ENCODE peak calls at places on chromosomes 5 and 9, in five cellular contexts. Y is CD4-positive, alpha-beta memory T cell; H is hepatic stellate cell; T is iPS-NIHi11; Z is mesothelial cell of epicardium. J is an unnamed sample.

GRCh38 chr5:168263108-168263507 is 28.3 kb upstream of the WWC1 start:
- DNase-seq in Y (no peak), H (no peak), T (no peak), Z (no peak), J (no peak)

GRCh38 chr9:35237303-35237702 is 75.5 kb downstream of the UNC13B start:
- DNase-seq in Y (no peak), H (no peak), T (no peak), Z (no peak), J (no peak)

GRCh38 chr5:33153373-33153772 is 287.4 kb upstream of the TARS1 start:
- DNase-seq in Y (no peak), H (no peak), T (no peak), Z (no peak), J (no peak)

GRCh38 chr5:8840237-8840636 is 705.6 kb downstream of the SEMA5A start:
- DNase-seq in Y (no peak), H (no peak), T (no peak), Z (no peak), J (no peak)

GRCh38 chr9:96294146-96294545 is 7.8 kb downstream of the HSD17B3 start:
- DNase-seq in Y (no peak), H (no peak), T (no peak), Z (no peak), J (no peak)

GRCh38 chr5:88938488-88938887 is 55.5 kb upstream of the MEF2C start:
- DNase-seq in Y (no peak), H (no peak), T (no peak), Z (no peak), J (no peak)

GRCh38 chr9:19409406-19410194 is 791 bp downstream of the ACER2 start:
- DNase-seq in Y (no peak), H (peak; percentile 28), T (peak; percentile 72), Z (no peak), J (peak; percentile 64)

GRCh38 chr5:78533356-78533755 is 115.2 kb downstream of the LHFPL2 start:
- DNase-seq in Y (no peak), H (no peak), T (peak; percentile 46), Z (no peak), J (no peak)

GRCh38 chr5:20972419-20972925 is 984.5 kb upstream of the CDH18 start:
- DNase-seq in Y (no peak), H (no peak), T (peak; percentile 17), Z (no peak), J (peak; percentile 66)